ENCODE peak calls at places on chromosomes 4 and X, in nine cellular contexts. One of them, this sample, is unnamed.

GRCh38 chrX:41779058-41779564 is 55.1 kb downstream of the GPR82 start:
- DNase-seq in H1: no peak
- DNase-seq in right atrium auricular region: no peak
- DNase-seq in left lung: no peak
- DNase-seq in uterus: no peak
- DNase-seq in heart left ventricle: no peak
- DNase-seq in natural killer cell: no peak
- DNase-seq in AG10803: peak
- DNase-seq in CD4-positive, alpha-beta T cell: no peak
- DNase-seq in this sample: no peak

GRCh38 chr4:100428051-100428450 is 89.8 kb downstream of the EMCN start:
- DNase-seq in AG10803: peak
- DNase-seq in H1: no peak
- DNase-seq in left lung: no peak
- DNase-seq in right atrium auricular region: no peak
- DNase-seq in natural killer cell: no peak
- DNase-seq in uterus: no peak
- DNase-seq in heart left ventricle: no peak
- DNase-seq in CD4-positive, alpha-beta T cell: no peak
- DNase-seq in this sample: no peak

GRCh38 chrX:9378980-9379696 is 85.7 kb upstream of the TBL1X start:
- DNase-seq in heart left ventricle: no peak
- DNase-seq in uterus: no peak
- DNase-seq in CD4-positive, alpha-beta T cell: no peak
- DNase-seq in AG10803: peak
- DNase-seq in H1: no peak
- DNase-seq in left lung: no peak
- DNase-seq in right atrium auricular region: no peak
- DNase-seq in natural killer cell: no peak
- DNase-seq in this sample: no peak

GRCh38 chr4:74830928-74831327 is 36.6 kb upstream of the BTC start:
- DNase-seq in heart left ventricle: no peak
- DNase-seq in H1: no peak
- DNase-seq in AG10803: no peak
- DNase-seq in natural killer cell: no peak
- DNase-seq in CD4-positive, alpha-beta T cell: no peak
- DNase-seq in left lung: no peak
- DNase-seq in right atrium auricular region: no peak
- DNase-seq in uterus: no peak
- DNase-seq in this sample: no peak

GRCh38 chr4:8414377-8414776 is 26.1 kb downstream of the ACOX3 start:
- DNase-seq in AG10803: no peak
- DNase-seq in right atrium auricular region: no peak
- DNase-seq in CD4-positive, alpha-beta T cell: peak
- DNase-seq in uterus: no peak
- DNase-seq in heart left ventricle: no peak
- DNase-seq in natural killer cell: no peak
- DNase-seq in left lung: no peak
- DNase-seq in H1: no peak
- DNase-seq in this sample: no peak

GRCh38 chr4:48127231-48127881 is 6.7 kb downstream of the TXK start:
- DNase-seq in AG10803: no peak
- DNase-seq in CD4-positive, alpha-beta T cell: no peak
- DNase-seq in natural killer cell: no peak
- DNase-seq in right atrium auricular region: no peak
- DNase-seq in left lung: no peak
- DNase-seq in uterus: no peak
- DNase-seq in H1: no peak
- DNase-seq in heart left ventricle: no peak
- DNase-seq in this sample: no peak

GRCh38 chr4:53929955-53930798 is 134.2 kb downstream of the CHIC2 start:
- DNase-seq in uterus: peak
- DNase-seq in heart left ventricle: peak
- DNase-seq in AG10803: peak
- DNase-seq in right atrium auricular region: peak
- DNase-seq in H1: peak
- DNase-seq in CD4-positive, alpha-beta T cell: peak
- DNase-seq in left lung: no peak
- DNase-seq in natural killer cell: peak
- DNase-seq in this sample: peak

GRCh38 chrX:16785247-16786138 is 773 bp upstream of the TXLNG start:
- DNase-seq in H1: no peak
- DNase-seq in heart left ventricle: peak
- DNase-seq in left lung: no peak
- DNase-seq in natural killer cell: no peak
- DNase-seq in AG10803: no peak
- DNase-seq in uterus: peak
- DNase-seq in CD4-positive, alpha-beta T cell: no peak
- DNase-seq in right atrium auricular region: no peak
- DNase-seq in this sample: no peak

GRCh38 chr4:135098061-135098460 is 896.5 kb upstream of the PABPC4L start:
- DNase-seq in H1: no peak
- DNase-seq in AG10803: no peak
- DNase-seq in heart left ventricle: no peak
- DNase-seq in natural killer cell: no peak
- DNase-seq in uterus: no peak
- DNase-seq in CD4-positive, alpha-beta T cell: no peak
- DNase-seq in right atrium auricular region: no peak
- DNase-seq in left lung: no peak
- DNase-seq in this sample: no peak

GRCh38 chrX:100207331-100208024 is 202.6 kb downstream of the PCDH19 start:
- DNase-seq in uterus: no peak
- DNase-seq in CD4-positive, alpha-beta T cell: no peak
- DNase-seq in H1: no peak
- DNase-seq in natural killer cell: no peak
- DNase-seq in right atrium auricular region: no peak
- DNase-seq in heart left ventricle: no peak
- DNase-seq in left lung: no peak
- DNase-seq in AG10803: no peak
- DNase-seq in this sample: no peak

GRCh38 chr4:174119051-174119450 is 164.4 kb downstream of the FBXO8 start:
- DNase-seq in right atrium auricular region: no peak
- DNase-seq in H1: no peak
- DNase-seq in uterus: peak
- DNase-seq in heart left ventricle: no peak
- DNase-seq in AG10803: peak
- DNase-seq in natural killer cell: no peak
- DNase-seq in left lung: no peak
- DNase-seq in CD4-positive, alpha-beta T cell: no peak
- DNase-seq in this sample: no peak

GRCh38 chr4:3174371-3175338 is 74.3 kb upstream of the MSANTD1 start:
- DNase-seq in CD4-positive, alpha-beta T cell: no peak
- DNase-seq in natural killer cell: no peak
- DNase-seq in uterus: no peak
- DNase-seq in left lung: no peak
- DNase-seq in right atrium auricular region: no peak
- DNase-seq in H1: no peak
- DNase-seq in AG10803: no peak
- DNase-seq in heart left ventricle: no peak
- DNase-seq in this sample: no peak

GRCh38 chr4:577499-578450 is 1.7 kb upstream of the TMEM271 start:
- DNase-seq in AG10803: peak
- DNase-seq in heart left ventricle: no peak
- DNase-seq in right atrium auricular region: no peak
- DNase-seq in H1: peak
- DNase-seq in left lung: peak
- DNase-seq in natural killer cell: no peak
- DNase-seq in CD4-positive, alpha-beta T cell: no peak
- DNase-seq in uterus: no peak
- DNase-seq in this sample: no peak

GRCh38 chr4:38101563-38101962 is 141.4 kb downstream of the PTTG2 start:
- DNase-seq in heart left ventricle: no peak
- DNase-seq in left lung: no peak
- DNase-seq in uterus: no peak
- DNase-seq in H1: no peak
- DNase-seq in natural killer cell: no peak
- DNase-seq in AG10803: peak
- DNase-seq in right atrium auricular region: no peak
- DNase-seq in CD4-positive, alpha-beta T cell: no peak
- DNase-seq in this sample: no peak

GRCh38 chrX:20116087-20116574 is 576 bp downstream of the MAP7D2 start:
- DNase-seq in left lung: peak
- DNase-seq in heart left ventricle: no peak
- DNase-seq in CD4-positive, alpha-beta T cell: no peak
- DNase-seq in right atrium auricular region: no peak
- DNase-seq in uterus: no peak
- DNase-seq in AG10803: no peak
- DNase-seq in natural killer cell: no peak
- DNase-seq in H1: peak
- DNase-seq in this sample: no peak

GRCh38 chr4:56320293-56320692 is 67.0 kb downstream of the AASDH start:
- DNase-seq in H1: no peak
- DNase-seq in natural killer cell: no peak
- DNase-seq in right atrium auricular region: no peak
- DNase-seq in AG10803: peak
- DNase-seq in heart left ventricle: no peak
- DNase-seq in left lung: no peak
- DNase-seq in CD4-positive, alpha-beta T cell: no peak
- DNase-seq in uterus: no peak
- DNase-seq in this sample: no peak

GRCh38 chrX:56729152-56729557 is at the start of gene NBDY:
- DNase-seq in left lung: peak
- DNase-seq in natural killer cell: peak
- DNase-seq in right atrium auricular region: peak
- DNase-seq in uterus: peak
- DNase-seq in H1: peak
- DNase-seq in CD4-positive, alpha-beta T cell: peak
- DNase-seq in AG10803: peak
- DNase-seq in heart left ventricle: peak
- DNase-seq in this sample: no peak

DNA sequence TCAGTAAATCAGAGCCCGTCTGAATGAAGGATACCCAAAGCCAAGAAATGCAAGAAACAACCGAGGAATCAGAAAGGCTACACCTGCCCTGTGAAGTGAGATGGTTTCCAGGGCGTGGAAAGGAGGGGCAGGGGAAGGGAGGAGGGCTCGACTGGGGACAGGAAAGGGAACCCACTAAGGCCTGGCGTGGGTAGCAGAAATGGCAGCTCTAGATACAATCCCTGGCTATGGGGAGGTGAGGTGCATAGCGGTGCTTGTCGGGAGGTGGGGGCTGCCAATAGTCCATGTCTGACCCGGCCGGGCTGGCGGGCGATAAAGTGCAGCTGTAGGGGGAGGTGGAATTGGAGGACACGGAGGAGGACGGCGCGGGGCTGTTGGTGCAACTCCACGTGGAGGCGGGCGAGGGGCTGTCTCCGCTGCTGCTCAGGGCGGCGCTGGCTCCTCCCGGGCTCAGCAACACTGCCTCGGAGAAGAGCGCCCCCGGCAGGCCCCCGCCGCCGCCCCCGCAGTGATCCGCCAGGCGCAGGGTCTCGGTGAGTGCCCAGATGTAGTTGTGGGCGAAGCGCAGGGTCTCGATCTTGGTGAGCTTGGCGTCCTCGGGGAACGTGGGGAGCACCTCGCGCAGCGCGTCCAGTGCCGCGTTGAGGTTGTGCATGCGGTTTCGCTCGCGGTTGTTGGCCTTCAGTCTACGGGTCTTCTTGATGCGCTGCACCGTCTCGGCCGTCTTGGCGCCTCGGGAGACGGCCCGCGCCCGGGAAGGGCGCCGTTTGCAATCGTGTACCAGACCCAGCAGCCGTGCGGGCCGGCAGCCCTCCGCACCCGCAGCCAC is 1.3 kb downstream of the NEUROG2 start:
- DNase-seq in uterus: no peak
- DNase-seq in H1: peak
- DNase-seq in right atrium auricular region: no peak
- DNase-seq in AG10803: no peak
- DNase-seq in left lung: peak
- DNase-seq in natural killer cell: no peak
- DNase-seq in CD4-positive, alpha-beta T cell: no peak
- DNase-seq in heart left ventricle: no peak
- DNase-seq in this sample: no peak
- TF ChIP-seq CTCF in uterus: no peak
- TF ChIP-seq CTCF in H1: no peak
- TF ChIP-seq CTCF in right atrium auricular region: no peak
- TF ChIP-seq CTCF in AG10803: no peak
- TF ChIP-seq CTCF in left lung: no peak
- TF ChIP-seq CTCF in natural killer cell: no peak
- TF ChIP-seq CTCF in CD4-positive, alpha-beta T cell: no peak
- TF ChIP-seq CTCF in heart left ventricle: no peak
- TF ChIP-seq CTCF in this sample: no peak

DNA sequence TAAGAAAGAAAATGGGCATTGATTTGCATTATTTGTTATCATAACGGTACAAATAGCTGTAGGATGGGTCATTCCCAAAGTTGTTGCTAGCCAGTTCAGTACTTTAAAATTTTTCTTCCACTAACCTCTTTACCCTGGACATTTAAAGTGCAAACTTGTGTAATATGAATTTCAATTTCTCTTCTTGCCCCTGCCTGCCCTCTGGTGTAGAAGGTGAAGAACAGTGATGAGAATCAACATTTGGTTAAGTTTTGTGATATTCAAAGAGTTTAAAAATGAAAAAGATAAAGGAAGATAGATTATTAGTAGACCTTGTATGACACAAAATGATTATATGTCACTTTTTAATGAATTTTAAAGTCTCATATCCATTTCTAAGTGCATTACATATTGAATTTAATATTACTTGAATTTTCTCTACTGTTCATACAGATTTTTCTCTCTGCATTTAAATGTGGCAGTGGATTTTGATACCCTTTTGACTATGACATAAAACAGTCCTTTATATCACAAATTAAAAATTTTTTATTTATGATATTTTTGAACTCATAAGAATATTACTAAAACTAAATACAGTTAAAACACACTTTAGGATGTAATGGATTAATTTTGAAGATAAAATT is 337.7 kb downstream of the BMPR1B start:
- DNase-seq in left lung: no peak
- DNase-seq in uterus: no peak
- DNase-seq in CD4-positive, alpha-beta T cell: no peak
- DNase-seq in natural killer cell: no peak
- DNase-seq in right atrium auricular region: no peak
- DNase-seq in AG10803: peak
- DNase-seq in heart left ventricle: no peak
- DNase-seq in H1: no peak
- DNase-seq in this sample: no peak
- TF ChIP-seq CTCF in left lung: no peak
- TF ChIP-seq CTCF in uterus: peak
- TF ChIP-seq CTCF in CD4-positive, alpha-beta T cell: peak
- TF ChIP-seq CTCF in natural killer cell: peak
- TF ChIP-seq CTCF in right atrium auricular region: no peak
- TF ChIP-seq CTCF in AG10803: peak
- TF ChIP-seq CTCF in heart left ventricle: peak
- TF ChIP-seq CTCF in H1: no peak
- TF ChIP-seq CTCF in this sample: no peak

GRCh38 chr4:121656269-121656641 is 40.5 kb downstream of the ANXA5 start:
- DNase-seq in right atrium auricular region: no peak
- DNase-seq in heart left ventricle: peak
- DNase-seq in H1: no peak
- DNase-seq in natural killer cell: no peak
- DNase-seq in left lung: no peak
- DNase-seq in CD4-positive, alpha-beta T cell: peak
- DNase-seq in uterus: peak
- DNase-seq in AG10803: peak
- DNase-seq in this sample: no peak
- TF ChIP-seq CTCF in right atrium auricular region: no peak
- TF ChIP-seq CTCF in heart left ventricle: peak
- TF ChIP-seq CTCF in H1: peak
- TF ChIP-seq CTCF in natural killer cell: no peak
- TF ChIP-seq CTCF in left lung: no peak
- TF ChIP-seq CTCF in CD4-positive, alpha-beta T cell: no peak
- TF ChIP-seq CTCF in uterus: no peak
- TF ChIP-seq CTCF in AG10803: peak
- TF ChIP-seq CTCF in this sample: peak

GRCh38 chr4:76665721-76666120 is 230.7 kb downstream of the SHROOM3 start:
- DNase-seq in natural killer cell: no peak
- DNase-seq in right atrium auricular region: no peak
- DNase-seq in H1: no peak
- DNase-seq in heart left ventricle: no peak
- DNase-seq in left lung: no peak
- DNase-seq in CD4-positive, alpha-beta T cell: no peak
- DNase-seq in AG10803: no peak
- DNase-seq in uterus: no peak
- DNase-seq in this sample: no peak
- TF ChIP-seq CTCF in natural killer cell: no peak
- TF ChIP-seq CTCF in right atrium auricular region: no peak
- TF ChIP-seq CTCF in H1: no peak
- TF ChIP-seq CTCF in heart left ventricle: no peak
- TF ChIP-seq CTCF in left lung: no peak
- TF ChIP-seq CTCF in CD4-positive, alpha-beta T cell: no peak
- TF ChIP-seq CTCF in AG10803: no peak
- TF ChIP-seq CTCF in uterus: no peak
- TF ChIP-seq CTCF in this sample: no peak